ENCODE peak calls at places on chromosomes 3 and 15, in seven cellular contexts. One of them, this sample, is unnamed.

GRCh38 chr3:168828943-168829342 is 733.2 kb upstream of the GOLIM4 start:
- DNase-seq in HFFc6: no peak
- DNase-seq in anterior cingulate cortex: no peak
- DNase-seq in right atrium auricular region: no peak
- DNase-seq in heart right ventricle: no peak
- DNase-seq in T-helper 1 cell: no peak
- DNase-seq in HepG2: no peak
- DNase-seq in this sample: no peak

GRCh38 chr3:39460677-39461076 is 6.8 kb upstream of the MOBP start:
- DNase-seq in HFFc6: no peak
- DNase-seq in anterior cingulate cortex: peak; percentile 54
- DNase-seq in right atrium auricular region: no peak
- DNase-seq in heart right ventricle: no peak
- DNase-seq in T-helper 1 cell: no peak
- DNase-seq in HepG2: no peak
- DNase-seq in this sample: no peak

GRCh38 chr3:158737410-158737809 is 5.2 kb upstream of the RARRES1 start:
- DNase-seq in HFFc6: no peak
- DNase-seq in anterior cingulate cortex: no peak
- DNase-seq in right atrium auricular region: no peak
- DNase-seq in heart right ventricle: no peak
- DNase-seq in T-helper 1 cell: no peak
- DNase-seq in HepG2: no peak
- DNase-seq in this sample: no peak

GRCh38 chr15:40087991-40088928 is 20.4 kb downstream of the BMF start:
- DNase-seq in HFFc6: no peak
- DNase-seq in anterior cingulate cortex: no peak
- DNase-seq in right atrium auricular region: peak; percentile 84
- DNase-seq in heart right ventricle: no peak
- DNase-seq in T-helper 1 cell: no peak
- DNase-seq in HepG2: peak; percentile 92
- DNase-seq in this sample: peak; percentile 49

GRCh38 chr3:12227833-12228232 is 61.0 kb upstream of the PPARG start:
- DNase-seq in HFFc6: peak; percentile 80
- DNase-seq in anterior cingulate cortex: no peak
- DNase-seq in right atrium auricular region: no peak
- DNase-seq in heart right ventricle: no peak
- DNase-seq in T-helper 1 cell: no peak
- DNase-seq in HepG2: no peak
- DNase-seq in this sample: peak; percentile 83

GRCh38 chr15:73325191-73325980 is 43.4 kb downstream of the HCN4 start:
- DNase-seq in HFFc6: no peak
- DNase-seq in anterior cingulate cortex: no peak
- DNase-seq in right atrium auricular region: no peak
- DNase-seq in heart right ventricle: no peak
- DNase-seq in T-helper 1 cell: peak; percentile 16
- DNase-seq in HepG2: no peak
- DNase-seq in this sample: no peak

GRCh38 chr3:146169891-146170290 is 8.9 kb upstream of the PLOD2 start:
- DNase-seq in HFFc6: no peak
- DNase-seq in anterior cingulate cortex: no peak
- DNase-seq in right atrium auricular region: no peak
- DNase-seq in heart right ventricle: no peak
- DNase-seq in T-helper 1 cell: no peak
- DNase-seq in HepG2: no peak
- DNase-seq in this sample: no peak

GRCh38 chr15:70258369-70259029 is 160.8 kb upstream of the TLE3 start:
- DNase-seq in HFFc6: no peak
- DNase-seq in anterior cingulate cortex: no peak
- DNase-seq in right atrium auricular region: no peak
- DNase-seq in heart right ventricle: no peak
- DNase-seq in T-helper 1 cell: peak; percentile 63
- DNase-seq in HepG2: no peak
- DNase-seq in this sample: no peak

GRCh38 chr15:68536331-68537095 is 42.3 kb upstream of the CORO2B start:
- DNase-seq in HFFc6: peak; percentile 87
- DNase-seq in anterior cingulate cortex: no peak
- DNase-seq in right atrium auricular region: peak; percentile 59
- DNase-seq in heart right ventricle: no peak
- DNase-seq in T-helper 1 cell: no peak
- DNase-seq in HepG2: no peak
- DNase-seq in this sample: peak; percentile 81

GRCh38 chr15:76930831-76931396 is 635 bp upstream of the RCN2 start:
- DNase-seq in HFFc6: no peak
- DNase-seq in anterior cingulate cortex: no peak
- DNase-seq in right atrium auricular region: no peak
- DNase-seq in heart right ventricle: no peak
- DNase-seq in T-helper 1 cell: peak; percentile 4
- DNase-seq in HepG2: no peak
- DNase-seq in this sample: no peak

GRCh38 chr15:78276032-78276943 is 11.9 kb downstream of the DNAJA4 start:
- DNase-seq in HFFc6: no peak
- DNase-seq in anterior cingulate cortex: no peak
- DNase-seq in right atrium auricular region: no peak
- DNase-seq in heart right ventricle: no peak
- DNase-seq in T-helper 1 cell: no peak
- DNase-seq in HepG2: no peak
- DNase-seq in this sample: no peak

GRCh38 chr3:45593708-45594601 is 596 bp upstream of the LIMD1 start:
- DNase-seq in HFFc6: peak; percentile 49
- DNase-seq in anterior cingulate cortex: peak; percentile 19
- DNase-seq in right atrium auricular region: peak; percentile 66
- DNase-seq in heart right ventricle: peak; percentile 63
- DNase-seq in T-helper 1 cell: peak; percentile 77
- DNase-seq in HepG2: peak; percentile 67
- DNase-seq in this sample: peak; percentile 94

GRCh38 chr15:96583671-96584070 is 253.2 kb downstream of the NR2F2 start:
- DNase-seq in HFFc6: no peak
- DNase-seq in anterior cingulate cortex: no peak
- DNase-seq in right atrium auricular region: no peak
- DNase-seq in heart right ventricle: no peak
- DNase-seq in T-helper 1 cell: no peak
- DNase-seq in HepG2: no peak
- DNase-seq in this sample: no peak

GRCh38 chr3:188320757-188321156 is 166.8 kb downstream of the LPP start:
- DNase-seq in HFFc6: peak; percentile 80
- DNase-seq in anterior cingulate cortex: no peak
- DNase-seq in right atrium auricular region: no peak
- DNase-seq in heart right ventricle: no peak
- DNase-seq in T-helper 1 cell: no peak
- DNase-seq in HepG2: no peak
- DNase-seq in this sample: peak; percentile 54

GRCh38 chr3:46423588-46423987 is 16.5 kb downstream of the CCRL2 start:
- DNase-seq in HFFc6: no peak
- DNase-seq in anterior cingulate cortex: peak; percentile 16
- DNase-seq in right atrium auricular region: no peak
- DNase-seq in heart right ventricle: no peak
- DNase-seq in T-helper 1 cell: no peak
- DNase-seq in HepG2: peak; percentile 3
- DNase-seq in this sample: no peak

GRCh38 chr3:58383476-58383875 is 50.2 kb downstream of the PDHB start:
- DNase-seq in HFFc6: peak; percentile 25
- DNase-seq in anterior cingulate cortex: no peak
- DNase-seq in right atrium auricular region: no peak
- DNase-seq in heart right ventricle: no peak
- DNase-seq in T-helper 1 cell: no peak
- DNase-seq in HepG2: no peak
- DNase-seq in this sample: peak; percentile 24

GRCh38 chr15:62907275-62907674 is 135.3 kb upstream of the TPM1 start:
- DNase-seq in HFFc6: no peak
- DNase-seq in anterior cingulate cortex: no peak
- DNase-seq in right atrium auricular region: no peak
- DNase-seq in heart right ventricle: no peak
- DNase-seq in T-helper 1 cell: no peak
- DNase-seq in HepG2: no peak
- DNase-seq in this sample: no peak

GRCh38 chr15:91133511-91133910 is 33.5 kb downstream of the SV2B start:
- DNase-seq in HFFc6: no peak
- DNase-seq in anterior cingulate cortex: no peak
- DNase-seq in right atrium auricular region: no peak
- DNase-seq in heart right ventricle: no peak
- DNase-seq in T-helper 1 cell: no peak
- DNase-seq in HepG2: no peak
- DNase-seq in this sample: no peak

GRCh38 chr15:92617197-92618037 is 38.2 kb downstream of the FAM174B start:
- DNase-seq in HFFc6: peak; percentile 35
- DNase-seq in anterior cingulate cortex: no peak
- DNase-seq in right atrium auricular region: peak; percentile 74
- DNase-seq in heart right ventricle: peak; percentile 59
- DNase-seq in T-helper 1 cell: no peak
- DNase-seq in HepG2: peak; percentile 82
- DNase-seq in this sample: peak; percentile 42

GRCh38 chr3:46670000-46670890 is 23.2 kb downstream of the ALS2CL start:
- DNase-seq in HFFc6: no peak
- DNase-seq in anterior cingulate cortex: no peak
- DNase-seq in right atrium auricular region: no peak
- DNase-seq in heart right ventricle: no peak
- DNase-seq in T-helper 1 cell: no peak
- DNase-seq in HepG2: no peak
- DNase-seq in this sample: no peak

GRCh38 chr15:83380682-83381081 is 66.5 kb upstream of the SH3GL3 start:
- DNase-seq in HFFc6: peak; percentile 43
- DNase-seq in anterior cingulate cortex: no peak
- DNase-seq in right atrium auricular region: no peak
- DNase-seq in heart right ventricle: peak; percentile 31
- DNase-seq in T-helper 1 cell: peak; percentile 42
- DNase-seq in HepG2: peak; percentile 37
- DNase-seq in this sample: peak; percentile 61

GRCh38 chr3:141710888-141711616 is 27.0 kb upstream of the RNF7 start:
- DNase-seq in HFFc6: peak; percentile 89
- DNase-seq in anterior cingulate cortex: no peak
- DNase-seq in right atrium auricular region: no peak
- DNase-seq in heart right ventricle: no peak
- DNase-seq in T-helper 1 cell: no peak
- DNase-seq in HepG2: no peak
- DNase-seq in this sample: peak; percentile 85

GRCh38 chr15:65916664-65917406 is 47.5 kb downstream of the RAB11A start:
- DNase-seq in HFFc6: peak; percentile 64
- DNase-seq in anterior cingulate cortex: peak; percentile 42
- DNase-seq in right atrium auricular region: no peak
- DNase-seq in heart right ventricle: peak; percentile 41
- DNase-seq in T-helper 1 cell: peak; percentile 56
- DNase-seq in HepG2: peak; percentile 80
- DNase-seq in this sample: peak; percentile 89

GRCh38 chr3:111923095-111923771 is 55.6 kb upstream of the ABHD10 start:
- DNase-seq in HFFc6: no peak
- DNase-seq in anterior cingulate cortex: no peak
- DNase-seq in right atrium auricular region: no peak
- DNase-seq in heart right ventricle: no peak
- DNase-seq in T-helper 1 cell: no peak
- DNase-seq in HepG2: no peak
- DNase-seq in this sample: no peak

GRCh38 chr3:61938878-61939549 is 377.6 kb downstream of the PTPRG start:
- DNase-seq in HFFc6: no peak
- DNase-seq in anterior cingulate cortex: no peak
- DNase-seq in right atrium auricular region: no peak
- DNase-seq in heart right ventricle: no peak
- DNase-seq in T-helper 1 cell: no peak
- DNase-seq in HepG2: no peak
- DNase-seq in this sample: no peak

GRCh38 chr15:62462721-62463120 is 297.6 kb upstream of the C2CD4B start:
- DNase-seq in HFFc6: no peak
- DNase-seq in anterior cingulate cortex: no peak
- DNase-seq in right atrium auricular region: no peak
- DNase-seq in heart right ventricle: no peak
- DNase-seq in T-helper 1 cell: no peak
- DNase-seq in HepG2: no peak
- DNase-seq in this sample: peak; percentile 81

GRCh38 chr3:139427283-139428060 is 38.0 kb upstream of the COPB2 start:
- DNase-seq in HFFc6: peak; percentile 60
- DNase-seq in anterior cingulate cortex: no peak
- DNase-seq in right atrium auricular region: no peak
- DNase-seq in heart right ventricle: peak; percentile 40
- DNase-seq in T-helper 1 cell: peak; percentile 46
- DNase-seq in HepG2: peak; percentile 74
- DNase-seq in this sample: peak; percentile 82

GRCh38 chr3:65422154-65422553 is 616.6 kb downstream of the MAGI1 start:
- DNase-seq in HFFc6: no peak
- DNase-seq in anterior cingulate cortex: no peak
- DNase-seq in right atrium auricular region: no peak
- DNase-seq in heart right ventricle: no peak
- DNase-seq in T-helper 1 cell: no peak
- DNase-seq in HepG2: no peak
- DNase-seq in this sample: no peak

GRCh38 chr15:101808201-101808600 is 3.8 kb upstream of the OR4F15 start:
- DNase-seq in HFFc6: peak; percentile 55
- DNase-seq in anterior cingulate cortex: no peak
- DNase-seq in right atrium auricular region: no peak
- DNase-seq in heart right ventricle: no peak
- DNase-seq in T-helper 1 cell: no peak
- DNase-seq in HepG2: no peak
- DNase-seq in this sample: peak; percentile 27

GRCh38 chr3:123290962-123291361 is 89.2 kb downstream of the SEC22A start:
- DNase-seq in HFFc6: no peak
- DNase-seq in anterior cingulate cortex: no peak
- DNase-seq in right atrium auricular region: no peak
- DNase-seq in heart right ventricle: no peak
- DNase-seq in T-helper 1 cell: no peak
- DNase-seq in HepG2: no peak
- DNase-seq in this sample: no peak

GRCh38 chr3:84184937-84185336 is 773.9 kb upstream of the CADM2 start:
- DNase-seq in HFFc6: no peak
- DNase-seq in anterior cingulate cortex: no peak
- DNase-seq in right atrium auricular region: no peak
- DNase-seq in heart right ventricle: no peak
- DNase-seq in T-helper 1 cell: no peak
- DNase-seq in HepG2: no peak
- DNase-seq in this sample: no peak

GRCh38 chr3:51680663-51681230 is 9.7 kb downstream of the TEX264 start:
- DNase-seq in HFFc6: no peak
- DNase-seq in anterior cingulate cortex: no peak
- DNase-seq in right atrium auricular region: no peak
- DNase-seq in heart right ventricle: no peak
- DNase-seq in T-helper 1 cell: no peak
- DNase-seq in HepG2: no peak
- DNase-seq in this sample: no peak

GRCh38 chr3:14524920-14525660 is 15.1 kb downstream of the GRIP2 start:
- DNase-seq in HFFc6: no peak
- DNase-seq in anterior cingulate cortex: no peak
- DNase-seq in right atrium auricular region: no peak
- DNase-seq in heart right ventricle: no peak
- DNase-seq in T-helper 1 cell: no peak
- DNase-seq in HepG2: no peak
- DNase-seq in this sample: no peak

GRCh38 chr3:172129534-172129867 is 90.1 kb downstream of the FNDC3B start:
- DNase-seq in HFFc6: no peak
- DNase-seq in anterior cingulate cortex: no peak
- DNase-seq in right atrium auricular region: no peak
- DNase-seq in heart right ventricle: no peak
- DNase-seq in T-helper 1 cell: no peak
- DNase-seq in HepG2: no peak
- DNase-seq in this sample: no peak

This sample was measured in GM03348.